ENCODE peak calls at places on chromosome 15, in four cellular contexts. R, D, L and W are unnamed samples.

GRCh38 chr15:77416954-77417353 is 3.0 kb downstream of the PEAK1 start:
- DNase-seq in L (no peak), R (no peak), D (no peak), W (no peak)

GRCh38 chr15:58409861-58410260 is 21.9 kb upstream of the LIPC start:
- DNase-seq in R (no peak), D (no peak), L (no peak), W (no peak)

GRCh38 chr15:41024141-41024540 is 70.9 kb downstream of the CHAC1 start:
- DNase-seq in R (no peak), L (no peak), D (no peak), W (no peak)

GRCh38 chr15:27414168-27414870 is 443.3 kb downstream of the GABRG3 start:
- DNase-seq in D (no peak), R (no peak), L (no peak), W (no peak)

GRCh38 chr15:63110428-63111026 is 11.1 kb upstream of the LACTB start:
- DNase-seq in L (no peak), D (no peak), R (no peak), W (no peak)

GRCh38 chr15:74179101-74179841 is 5.8 kb downstream of the ISLR start:
- DNase-seq in L (no peak), R (no peak), D (no peak), W (peak; percentile 37)

GRCh38 chr15:99963096-99963825 is 230.0 kb upstream of the LYSMD4 start:
- DNase-seq in R (no peak), L (no peak), D (no peak), W (peak; percentile 1)

GRCh38 chr15:62462721-62463120 is 297.6 kb upstream of the C2CD4B start:
- DNase-seq in L (no peak), D (no peak), R (no peak), W (peak; percentile 39)

GRCh38 chr15:99106417-99107220 is 1.7 kb downstream of the SYNM start:
- DNase-seq in D (no peak), L (no peak), R (no peak), W (no peak)

GRCh38 chr15:52784799-52785671 is 5.1 kb downstream of the ONECUT1 start:
- DNase-seq in L (no peak), R (no peak), D (peak; percentile 39), W (no peak)

GRCh38 chr15:65258370-65258769 is 28.3 kb downstream of the PARP16 start:
- DNase-seq in R (no peak), L (no peak), D (no peak), W (no peak)

GRCh38 chr15:65254237-65254820 is 32.4 kb downstream of the PARP16 start:
- DNase-seq in L (no peak), D (no peak), R (no peak), W (peak; percentile 46)

GRCh38 chr15:65263313-65263712 is 23.4 kb downstream of the PARP16 start:
- DNase-seq in R (no peak), D (no peak), L (no peak), W (no peak)

GRCh38 chr15:65258863-65259262 is 27.8 kb downstream of the PARP16 start:
- DNase-seq in D (no peak), R (no peak), L (no peak), W (no peak)

DNA sequence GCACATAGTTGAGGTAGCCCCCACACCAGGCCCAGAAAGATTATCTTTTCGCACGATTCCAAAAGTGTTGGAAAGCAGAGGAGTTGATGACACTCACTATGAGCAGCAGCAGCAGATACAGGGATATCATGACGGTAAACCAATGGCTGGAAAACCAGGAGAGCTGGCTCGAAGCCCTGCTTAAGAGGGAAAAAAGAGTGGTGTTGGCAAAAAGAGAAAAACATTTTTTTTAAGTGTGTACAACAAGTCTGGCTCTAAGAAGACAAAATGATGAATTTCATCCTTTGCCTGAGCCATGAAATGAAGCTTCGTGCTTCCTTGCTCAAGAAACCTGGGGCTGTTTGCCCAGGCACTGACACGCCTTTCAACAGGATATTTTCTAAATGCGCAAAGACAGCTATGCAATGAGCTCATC is 27.3 kb downstream of the PARP16 start:
- DNase-seq in R (no peak), L (no peak), D (no peak), W (no peak)
- TF ChIP-seq TCF12 in R (no peak), L (no peak), D (no peak), W (no peak)

GRCh38 chr15:91865486-91865885 is 12.0 kb downstream of the SLCO3A1 start:
- DNase-seq in L (no peak), R (no peak), D (no peak), W (no peak)

GRCh38 chr15:91866971-91867372 is 13.5 kb downstream of the SLCO3A1 start:
- DNase-seq in R (no peak), D (no peak), L (no peak), W (no peak)

GRCh38 chr15:91865903-91866302 is 12.4 kb downstream of the SLCO3A1 start:
- DNase-seq in L (no peak), D (no peak), R (no peak), W (no peak)

GRCh38 chr15:91866371-91866905 is 12.9 kb downstream of the SLCO3A1 start:
- DNase-seq in D (no peak), L (no peak), R (no peak), W (peak; percentile 29)

DNA sequence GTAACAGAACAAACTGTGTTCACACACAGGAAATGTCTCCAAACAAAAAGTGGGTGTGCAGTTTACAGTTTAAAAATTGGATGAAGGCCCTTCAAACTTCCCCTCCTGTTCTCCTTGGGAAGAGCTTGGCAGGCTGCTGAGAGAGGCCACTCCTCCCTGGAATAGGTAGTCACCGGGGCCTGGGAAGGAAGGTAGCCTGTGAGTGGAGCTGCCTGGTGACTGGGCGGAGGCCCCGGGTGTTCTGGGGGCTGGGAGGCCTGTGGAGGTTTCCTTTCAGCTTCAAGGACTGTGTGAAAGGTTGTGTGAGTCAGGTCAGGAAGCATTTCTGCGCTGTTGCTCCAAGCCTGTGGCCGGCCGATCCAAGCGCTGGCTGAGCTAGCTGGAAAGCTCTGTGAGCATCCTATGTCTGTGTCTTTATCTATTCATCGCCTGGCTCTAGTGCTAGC is 14.1 kb downstream of the SLCO3A1 start:
- DNase-seq in D (no peak), L (no peak), R (no peak), W (peak; percentile 29)
- TF ChIP-seq TCF12 in D (no peak), L (no peak), R (no peak), W (peak; percentile 66)

GRCh38 chr15:65862682-65863081 is 6.6 kb upstream of the RAB11A start:
- DNase-seq in D (peak; percentile 85), R (no peak), L (peak; percentile 76), W (peak; percentile 72)
- TF ChIP-seq TCF12 in D (no peak), R (no peak), L (no peak), W (no peak)

DNA sequence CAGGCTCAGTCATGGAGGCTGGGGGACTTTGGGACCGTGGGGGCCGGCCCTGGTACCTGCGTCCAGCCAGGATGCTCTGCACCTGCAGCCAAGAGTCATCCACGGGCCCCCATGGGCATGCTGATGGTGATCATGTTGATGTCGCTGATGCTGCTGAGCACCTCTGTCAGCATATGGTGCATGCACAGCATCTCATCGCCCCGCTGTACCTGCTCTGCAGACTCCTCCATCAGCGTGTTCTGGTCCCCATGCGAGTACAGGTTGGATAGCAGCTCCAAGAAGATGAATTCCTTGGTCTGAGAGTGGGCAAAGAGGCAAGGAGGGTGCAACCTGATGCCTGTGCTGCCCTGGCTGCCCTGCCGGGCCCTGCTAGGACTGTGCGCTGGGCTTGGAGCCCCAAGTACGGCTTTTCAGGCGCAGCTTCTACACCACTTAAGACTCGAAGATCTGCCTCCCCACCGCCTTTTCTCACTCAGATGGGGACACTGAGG is 7.2 kb downstream of the RPS17 start:
- DNase-seq in L (no peak), R (no peak), D (no peak), W (no peak)
- TF ChIP-seq TCF12 in L (no peak), R (no peak), D (no peak), W (no peak)

DNA sequence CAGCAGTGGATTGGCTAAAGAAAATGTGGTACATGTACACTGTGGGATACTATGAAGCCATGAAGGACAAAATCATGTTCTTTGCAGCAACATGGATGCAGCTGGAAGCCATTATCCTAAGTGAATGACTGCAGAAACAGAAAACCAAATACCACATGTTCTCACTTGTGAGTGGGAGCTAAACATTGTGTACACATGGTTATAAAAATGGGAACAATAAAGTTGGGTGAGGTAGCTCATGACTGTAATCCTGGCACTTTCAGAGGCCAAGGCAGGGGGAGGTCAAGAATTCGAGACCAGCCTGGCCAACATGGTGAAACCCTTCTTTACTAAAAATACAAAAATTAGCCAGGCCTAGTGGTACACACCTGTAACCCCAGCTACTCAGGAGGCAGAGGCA is 3.6 kb upstream of the OR4F6 start:
- DNase-seq in D (no peak), L (no peak), R (no peak), W (no peak)
- TF ChIP-seq TCF12 in D (no peak), L (no peak), R (no peak), W (no peak)

DNA sequence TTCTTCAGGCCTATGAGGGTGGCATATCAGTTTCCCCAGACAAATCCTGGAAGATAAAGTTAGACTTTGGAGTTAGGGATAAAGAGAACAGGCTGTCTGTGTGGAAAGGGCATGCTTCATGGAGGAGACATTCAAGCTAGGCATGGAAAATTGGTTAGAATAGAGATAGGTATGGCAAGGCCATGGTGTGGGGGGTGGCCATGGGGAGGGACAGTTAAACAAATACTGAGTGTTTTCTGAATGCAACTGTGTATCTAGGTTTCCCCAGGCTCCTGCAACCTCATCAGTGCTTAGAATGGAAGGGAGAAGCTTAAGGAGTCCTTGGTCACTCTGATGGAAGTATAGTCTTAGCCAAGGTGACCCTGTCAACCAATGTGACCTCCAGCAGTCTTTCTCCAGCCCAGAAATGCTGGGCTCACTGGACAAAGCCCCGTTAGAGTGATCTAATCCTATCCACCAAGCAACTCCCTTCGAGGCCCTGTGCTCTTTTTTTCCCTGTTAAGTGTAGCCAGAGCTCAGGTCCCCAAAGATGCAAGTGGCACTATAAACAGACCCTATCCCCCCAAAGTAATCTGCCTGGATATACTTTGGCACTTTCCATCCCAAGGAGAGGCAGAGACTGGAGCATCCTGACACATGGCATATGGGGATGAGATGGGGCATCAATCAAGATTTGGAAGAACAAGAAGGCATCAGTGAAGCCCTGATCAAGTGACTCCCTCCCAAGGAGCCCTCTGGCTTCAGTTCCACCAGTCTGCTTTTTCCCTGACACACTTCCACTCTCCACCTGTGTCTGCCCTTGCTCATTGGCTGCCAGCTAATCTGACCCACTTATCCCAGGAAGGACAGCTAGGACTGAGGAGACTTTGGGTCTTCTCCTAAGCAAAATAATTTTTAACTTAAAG is 5.6 kb upstream of the PKM start:
- DNase-seq in R (no peak), D (no peak), L (no peak), W (no peak)
- TF ChIP-seq TCF12 in R (no peak), D (no peak), L (no peak), W (no peak)

GRCh38 chr15:43133429-43134156 is at the start of gene TMEM62:
- DNase-seq in R (peak; percentile 75), L (no peak), D (peak; percentile 77), W (peak; percentile 90)
- TF ChIP-seq TCF12 in R (peak; percentile 85), L (no peak), D (no peak), W (no peak)

GRCh38 chr15:48811325-48811938 is 563 bp upstream of the CEP152 start:
- DNase-seq in R (no peak), D (peak; percentile 4), L (no peak), W (no peak)
- TF ChIP-seq TCF12 in R (no peak), D (no peak), L (no peak), W (no peak)